ENCODE peak calls at places on chromosomes 6 and 20, in four cellular contexts. G is upper lobe of left lung, R is spleen, Y is A549. N is an unnamed sample.

GRCh38 chr6:165855856-165856255 is 192.8 kb upstream of the PDE10A start:
- DNase-seq in R (no peak), G (no peak), Y (no peak), N (no peak)

GRCh38 chr6:112007805-112008204 is 46.1 kb upstream of the CCN6 start:
- DNase-seq in R (no peak), G (peak; percentile 77), Y (no peak), N (no peak)

GRCh38 chr6:111875741-111876140 is 2.5 kb upstream of the FYN start:
- DNase-seq in Y (no peak), R (no peak), G (no peak), N (no peak)

GRCh38 chr6:45886776-45887175 is 128.9 kb downstream of the CLIC5 start:
- DNase-seq in R (no peak), Y (no peak), G (no peak), N (no peak)

GRCh38 chr6:111642463-111643158 is 36.9 kb upstream of the TRAF3IP2 start:
- DNase-seq in R (no peak), Y (peak; percentile 72), G (peak; percentile 67), N (peak; percentile 81)

GRCh38 chr6:14763616-14764015 is 482.3 kb upstream of the JARID2 start:
- DNase-seq in Y (no peak), G (no peak), R (no peak), N (no peak)

GRCh38 chr20:35461620-35462019 is 6.2 kb downstream of the CEP250 start:
- DNase-seq in G (no peak), Y (no peak), R (no peak), N (no peak)

GRCh38 chr20:17228624-17229061 is 1.8 kb downstream of the PCSK2 start:
- DNase-seq in R (peak; percentile 72), G (no peak), Y (no peak), N (no peak)

GRCh38 chr20:6660441-6660840 is 107.0 kb upstream of the BMP2 start:
- DNase-seq in R (no peak), G (peak; percentile 59), Y (no peak), N (no peak)

GRCh38 chr20:11917663-11918062 is at the start of gene BTBD3:
- DNase-seq in R (no peak), Y (no peak), G (peak; percentile 73), N (peak; percentile 50)

GRCh38 chr20:32168184-32168910 is 39.2 kb downstream of the PLAGL2 start:
- DNase-seq in Y (no peak), R (peak; percentile 10), G (no peak), N (peak; percentile 70)
- H3K27ac ChIP-seq in Y (no peak overlapping the region), R (no peak overlapping the region), G (no peak overlapping the region), N (no peak overlapping the region)

GRCh38 chr20:29319725-29320124 is 1937.7 kb upstream of the DEFB115 start:
- DNase-seq in R (no peak), G (no peak), Y (no peak), N (no peak)
- H3K9me3 ChIP-seq in R (no peaks in the 10 kb centered on the region), G (no peaks in the 10 kb centered on the region), Y (no peaks in the 10 kb centered on the region), N (no peaks in the 10 kb centered on the region)

DNA sequence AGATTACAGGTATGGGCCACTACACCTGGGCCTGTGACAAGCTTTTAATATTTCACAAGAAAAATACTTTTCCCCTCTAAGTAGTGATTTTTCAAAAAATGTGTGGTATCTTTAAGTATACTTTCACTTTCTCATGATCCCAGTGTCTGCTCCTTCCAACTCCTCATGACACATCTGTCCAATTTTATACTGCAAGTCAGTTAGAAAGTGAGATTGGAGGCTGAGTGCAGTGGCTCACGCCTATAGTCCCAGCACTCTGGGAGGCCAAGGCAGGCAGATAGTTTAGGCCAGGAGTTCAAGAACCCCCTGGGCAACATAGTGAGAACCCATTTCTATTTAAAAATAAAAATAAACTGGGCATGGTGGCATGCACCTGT is 20.2 kb downstream of the PIM1 start:
- DNase-seq in Y (no peak), G (no peak), R (no peak), N (no peak)
- H3K27ac ChIP-seq in Y (no peak overlapping the region), G (no peak overlapping the region), R (peak overlapping the region; percentile 74), N (no peak overlapping the region)

GRCh38 chr20:48007356-48007755 is 222.1 kb upstream of the SULF2 start:
- DNase-seq in R (no peak), Y (no peak), G (no peak), N (no peak)

GRCh38 chr20:48008850-48009535 is 223.7 kb upstream of the SULF2 start:
- DNase-seq in R (no peak), G (no peak), Y (no peak), N (no peak)

GRCh38 chr20:48011025-48011424 is 225.7 kb upstream of the SULF2 start:
- DNase-seq in G (no peak), Y (no peak), R (no peak), N (no peak)

GRCh38 chr20:48012401-48012974 is 227.2 kb upstream of the SULF2 start:
- DNase-seq in G (no peak), Y (peak; percentile 21), R (no peak), N (no peak)

DNA sequence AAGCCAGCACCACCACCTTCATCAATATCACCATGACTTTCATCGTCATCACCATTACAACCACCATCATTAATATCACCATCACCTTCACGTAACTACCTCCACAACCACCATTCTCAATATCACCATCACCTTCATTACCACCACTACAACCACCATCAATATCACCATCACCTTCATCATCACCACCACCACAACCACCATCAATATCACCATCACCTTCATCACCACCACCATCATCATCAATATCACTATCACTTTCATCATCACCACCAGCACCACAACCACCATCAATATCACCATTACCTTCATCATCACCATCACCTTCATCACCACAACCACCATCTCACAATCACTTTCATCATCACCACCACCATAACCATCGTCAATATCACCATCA is 225.3 kb upstream of the SULF2 start:
- DNase-seq in R (no peak), Y (no peak), G (no peak), N (no peak)
- H3K9me3 ChIP-seq in R (no peaks in the 10 kb centered on the region), Y (peaks cover 28% of the 10 kb centered on the region), G (peaks cover 7% of the 10 kb centered on the region), N (peaks cover 19% of the 10 kb centered on the region)